ENCODE peak calls at places on chromosomes 13 and 19, in four cellular contexts. B is tibial artery, E is cardiac muscle cell, P is thoracic aorta. M is an unnamed sample.

GRCh38 chr13:99022953-99023352 is 45.1 kb upstream of the DOCK9 start:
- DNase-seq in B (no peak), E (no peak), P (no peak), M (no peak)

GRCh38 chr13:34913040-34913439 is 29.0 kb upstream of the NBEA start:
- DNase-seq in B (no peak), E (peak), P (no peak), M (no peak)

GRCh38 chr19:5804516-5805464 is at the start of gene NRTN:
- DNase-seq in B (no peak), E (peak), P (no peak), M (no peak)

GRCh38 chr13:75050419-75051066 is 431.4 kb downstream of the TBC1D4 start:
- DNase-seq in B (no peak), E (no peak), P (no peak), M (no peak)

GRCh38 chr13:39282400-39282972 is 244.2 kb downstream of the NHLRC3 start:
- DNase-seq in B (no peak), E (no peak), P (no peak), M (no peak)

GRCh38 chr13:24684600-24684998 is 4.4 kb downstream of the ATP12A start:
- DNase-seq in B (no peak), E (no peak), P (no peak), M (no peak)

GRCh38 chr13:21625366-21625765 is 21.4 kb upstream of the MICU2 start:
- DNase-seq in B (no peak), E (no peak), P (no peak), M (no peak)

GRCh38 chr19:38441660-38442348 is 8.3 kb downstream of the RYR1 start:
- DNase-seq in B (no peak), E (peak), P (no peak), M (no peak)

GRCh38 chr13:50474094-50474654 is 369.3 kb downstream of the DLEU7 start:
- DNase-seq in B (no peak), E (no peak), P (no peak), M (no peak)

GRCh38 chr13:80740076-80740475 is 399.1 kb upstream of the SPRY2 start:
- DNase-seq in B (no peak), E (no peak), P (no peak), M (no peak)

GRCh38 chr19:45280471-45280961 is 29.4 kb downstream of the MARK4 start:
- DNase-seq in B (no peak), E (no peak), P (no peak), M (no peak)

GRCh38 chr13:95793018-95793555 is 116.1 kb downstream of the DNAJC3 start:
- DNase-seq in B (no peak), E (no peak), P (no peak), M (no peak)

GRCh38 chr13:98665638-98665995 is 86.9 kb downstream of the SLC15A1 start:
- DNase-seq in B (no peak), E (no peak), P (no peak), M (no peak)

GRCh38 chr13:26168276-26168814 is 53.8 kb downstream of the RNF6 start:
- DNase-seq in B (no peak), E (no peak), P (no peak), M (no peak)

GRCh38 chr13:36030670-36031331 is 100.4 kb downstream of the DCLK1 start:
- DNase-seq in B (no peak), E (no peak), P (no peak), M (no peak)

GRCh38 chr13:43830481-43830873 is 43.7 kb upstream of the ENOX1 start:
- DNase-seq in B (no peak), E (no peak), P (no peak), M (no peak)

GRCh38 chr19:10112895-10113591 is 1.6 kb downstream of the P2RY11 start:
- DNase-seq in B (no peak), E (peak), P (no peak), M (no peak)

GRCh38 chr13:54928071-54928470 is 1899.5 kb downstream of the OLFM4 start:
- DNase-seq in B (no peak), E (no peak), P (no peak), M (no peak)

GRCh38 chr13:51737609-51738008 is 66.4 kb downstream of the DHRS12 start:
- DNase-seq in B (no peak), E (no peak), P (no peak), M (no peak)

GRCh38 chr13:72728290-72728605 is 525 bp downstream of the BORA start:
- DNase-seq in B (no peak), E (no peak), P (no peak), M (no peak)

GRCh38 chr13:32140109-32140508 is 108.5 kb downstream of the FRY start:
- DNase-seq in B (no peak), E (no peak), P (no peak), M (no peak)

GRCh38 chr13:108964601-108965000 is 335.2 kb downstream of the MYO16 start:
- DNase-seq in B (no peak), E (no peak), P (no peak), M (no peak)

GRCh38 chr19:4390017-4390861 is 10.1 kb downstream of the SH3GL1 start:
- DNase-seq in B (peak), E (peak), P (no peak), M (no peak)

GRCh38 chr13:72458701-72459100 is 268.7 kb downstream of the MZT1 start:
- DNase-seq in B (no peak), E (peak), P (no peak), M (no peak)

GRCh38 chr19:29598496-29598895 is 7.6 kb upstream of the POP4 start:
- DNase-seq in B (peak), E (no peak), P (no peak), M (no peak)

GRCh38 chr19:4754248-4754647 is 30.6 kb upstream of the DPP9 start:
- DNase-seq in B (no peak), E (no peak), P (no peak), M (no peak)

GRCh38 chr19:31572671-31573298 is 223.5 kb upstream of the TSHZ3 start:
- DNase-seq in B (peak), E (no peak), P (no peak), M (peak)

GRCh38 chr13:94708031-94708571 is 4.2 kb downstream of the SOX21 start:
- DNase-seq in B (no peak), E (no peak), P (no peak), M (no peak)

GRCh38 chr19:39542198-39542597 is 2.2 kb upstream of the EID2 start:
- DNase-seq in B (no peak), E (no peak), P (no peak), M (no peak)

GRCh38 chr19:17339088-17339741 is 1.9 kb downstream of the GTPBP3 start:
- DNase-seq in B (no peak), E (no peak), P (no peak), M (no peak)

GRCh38 chr19:54506079-54506478 is 3.4 kb downstream of the LAIR2 start:
- DNase-seq in B (no peak), E (no peak), P (no peak), M (no peak)

GRCh38 chr13:25570185-25570584 is 198.4 kb downstream of the ATP8A2 start:
- DNase-seq in B (no peak), E (no peak), P (no peak), M (no peak)

GRCh38 chr19:38993271-38993670 is 17.7 kb upstream of the FBXO17 start:
- DNase-seq in B (no peak), E (no peak), P (no peak), M (no peak)

GRCh38 chr19:18418034-18418724 is 1.0 kb upstream of the SSBP4 start:
- DNase-seq in B (peak), E (no peak), P (no peak), M (peak)

GRCh38 chr13:23876265-23876664 is 12.9 kb downstream of the MIPEP start:
- DNase-seq in B (no peak), E (no peak), P (no peak), M (no peak)

GRCh38 chr19:16315825-16316505 is 8.7 kb upstream of the KLF2 start:
- DNase-seq in B (peak), E (peak), P (no peak), M (peak)

GRCh38 chr19:10544242-10544752 is 593 bp downstream of the ATG4D start:
- DNase-seq in B (no peak), E (no peak), P (no peak), M (no peak)

GRCh38 chr19:56304243-56304642 is 10.4 kb downstream of the ZSCAN5A start:
- DNase-seq in B (no peak), E (no peak), P (no peak), M (no peak)

GRCh38 chr13:98490866-98491265 is 86.0 kb downstream of the STK24 start:
- DNase-seq in B (no peak), E (no peak), P (no peak), M (no peak)

GRCh38 chr13:40477623-40478608 is 188.5 kb downstream of the FOXO1 start:
- DNase-seq in B (peak), E (peak), P (no peak), M (peak)
- H3K27ac ChIP-seq in B (peak), E (peak), P (peak), M (peak)

GRCh38 chr19:46346821-46347571 is at the start of gene PPP5C:
- DNase-seq in B (peak), E (peak), P (peak), M (peak)
- H3K27ac ChIP-seq in B (peak), E (peak), P (peak), M (peak)

DNA sequence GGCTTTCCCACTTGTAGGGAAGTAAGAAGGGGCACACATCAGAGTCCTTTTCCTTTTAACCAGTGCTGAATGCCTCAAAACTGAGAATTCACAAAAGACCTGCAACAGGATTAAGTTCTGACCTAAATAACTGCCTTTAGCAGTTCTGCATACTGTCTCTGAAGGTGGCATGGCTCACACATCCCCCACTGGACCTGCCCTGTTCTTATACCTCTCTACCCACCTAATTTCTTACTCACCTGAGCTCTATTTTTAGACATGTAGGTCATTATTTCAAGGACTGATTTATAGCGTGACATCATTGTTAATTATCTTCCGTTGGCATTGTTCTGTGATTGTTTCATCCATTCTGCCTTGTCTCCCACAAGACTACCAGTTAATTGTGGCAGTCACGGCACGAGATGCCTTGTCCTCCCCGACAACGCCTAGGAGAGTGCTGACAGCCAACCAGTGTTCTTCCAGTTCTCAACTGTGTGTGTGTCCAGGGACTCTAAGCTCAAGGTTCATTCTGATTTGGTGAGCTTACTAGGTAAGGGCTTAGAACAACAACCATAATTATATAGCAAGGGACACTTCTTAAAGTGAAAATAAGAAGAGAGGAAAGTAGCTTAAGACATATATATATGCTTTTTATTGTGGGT is 27.2 kb upstream of the UBL3 start:
- DNase-seq in B (no peak), E (peak), P (no peak), M (no peak)
- H3K27ac ChIP-seq in B (no peak), E (no peak), P (no peak), M (no peak)

GRCh38 chr19:1175020-1175419 is 952 bp upstream of the SBNO2 start:
- DNase-seq in B (no peak), E (no peak), P (no peak), M (peak)

GRCh38 chr19:1181606-1182005 is 7.5 kb upstream of the SBNO2 start:
- DNase-seq in B (no peak), E (no peak), P (no peak), M (no peak)

GRCh38 chr19:1173160-1173844 is 766 bp downstream of the SBNO2 start:
- DNase-seq in B (peak), E (no peak), P (no peak), M (peak)

GRCh38 chr19:1173845-1174809 is at the start of gene SBNO2:
- DNase-seq in B (peak), E (peak), P (peak), M (peak)

GRCh38 chr19:1177322-1178114 is 3.5 kb upstream of the SBNO2 start:
- DNase-seq in B (peak), E (no peak), P (no peak), M (peak)
- H3K27ac ChIP-seq in B (peak), E (no peak), P (peak), M (peak)

DNA sequence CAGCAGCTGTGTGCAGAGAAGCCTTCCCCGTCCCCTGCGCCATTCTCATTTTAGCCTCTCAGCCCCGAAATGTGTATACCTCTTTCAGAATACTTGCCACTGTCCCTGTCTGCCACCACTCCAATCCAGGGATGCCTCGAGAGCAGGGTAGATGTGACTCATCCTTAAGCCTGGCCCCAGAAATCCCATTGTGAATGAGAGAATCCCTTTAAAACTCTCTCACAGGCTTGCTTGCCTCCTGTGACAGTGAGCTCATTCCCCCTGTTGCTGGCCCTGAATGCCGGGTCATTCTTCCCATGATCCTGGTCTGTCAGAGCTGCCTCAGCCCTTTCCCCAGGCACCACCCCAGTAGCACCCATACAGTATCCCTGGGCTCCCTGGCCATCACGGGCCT is 9.6 kb downstream of the AP2A1 start:
- DNase-seq in B (no peak), E (no peak), P (no peak), M (no peak)
- H3K27ac ChIP-seq in B (no peak), E (no peak), P (no peak), M (no peak)

GRCh38 chr13:85408415-85408814 is 390.8 kb downstream of the SLITRK6 start:
- DNase-seq in B (no peak), E (no peak), P (no peak), M (no peak)

GRCh38 chr13:85406269-85406975 is 392.8 kb downstream of the SLITRK6 start:
- DNase-seq in B (no peak), E (no peak), P (no peak), M (no peak)

GRCh38 chr13:85405316-85405897 is 393.8 kb downstream of the SLITRK6 start:
- DNase-seq in B (no peak), E (no peak), P (no peak), M (no peak)
- H3K27ac ChIP-seq in B (no peak), E (no peak), P (no peak), M (no peak)

GRCh38 chr13:44952671-44953070 is 36.6 kb downstream of the NUFIP1 start:
- DNase-seq in B (no peak), E (no peak), P (no peak), M (no peak)

GRCh38 chr13:44955421-44955820 is 33.9 kb downstream of the NUFIP1 start:
- DNase-seq in B (no peak), E (no peak), P (no peak), M (no peak)

GRCh38 chr13:44954210-44954609 is 35.1 kb downstream of the NUFIP1 start:
- DNase-seq in B (no peak), E (no peak), P (no peak), M (no peak)

DNA sequence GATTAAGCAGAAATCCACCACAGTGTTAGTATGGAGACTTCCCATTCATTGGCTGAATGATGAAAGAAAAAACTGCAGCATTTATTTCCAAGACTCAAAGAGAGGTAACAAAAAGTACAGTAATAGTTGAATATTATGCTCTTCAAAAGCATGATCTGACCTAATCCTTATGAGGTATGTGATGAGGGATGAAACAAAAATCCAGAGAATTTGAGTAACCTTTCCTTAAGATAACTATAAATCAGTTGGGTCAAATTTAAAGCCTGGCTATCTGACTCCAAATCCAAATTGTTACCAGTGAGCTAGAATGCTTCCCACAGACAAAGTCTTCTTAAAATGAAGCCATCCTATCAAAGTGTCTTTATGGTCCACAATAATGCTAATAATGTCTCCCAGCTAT is 38.1 kb downstream of the NUFIP1 start:
- DNase-seq in B (no peak), E (no peak), P (no peak), M (no peak)
- H3K27ac ChIP-seq in B (no peak), E (no peak), P (no peak), M (no peak)

DNA sequence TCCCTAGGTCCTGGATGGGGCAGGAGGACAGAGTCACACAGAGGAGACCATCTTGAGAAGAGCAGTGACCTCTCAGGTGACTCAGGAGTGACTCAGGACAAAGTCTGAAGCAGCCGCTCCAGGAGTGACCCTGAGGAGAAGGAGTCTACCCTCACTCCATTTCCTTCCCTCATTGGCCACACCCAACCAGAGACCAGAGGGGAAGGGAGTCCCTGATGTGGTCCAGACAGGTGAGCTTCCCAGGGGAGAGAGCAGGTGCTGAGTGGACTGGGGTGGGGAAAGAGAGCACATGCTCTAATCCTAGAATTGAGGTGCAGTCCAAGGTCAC is 75.5 kb upstream of the MEDAG start:
- DNase-seq in B (no peak), E (no peak), P (no peak), M (no peak)
- H3K27ac ChIP-seq in B (no peak), E (no peak), P (no peak), M (no peak)

DNA sequence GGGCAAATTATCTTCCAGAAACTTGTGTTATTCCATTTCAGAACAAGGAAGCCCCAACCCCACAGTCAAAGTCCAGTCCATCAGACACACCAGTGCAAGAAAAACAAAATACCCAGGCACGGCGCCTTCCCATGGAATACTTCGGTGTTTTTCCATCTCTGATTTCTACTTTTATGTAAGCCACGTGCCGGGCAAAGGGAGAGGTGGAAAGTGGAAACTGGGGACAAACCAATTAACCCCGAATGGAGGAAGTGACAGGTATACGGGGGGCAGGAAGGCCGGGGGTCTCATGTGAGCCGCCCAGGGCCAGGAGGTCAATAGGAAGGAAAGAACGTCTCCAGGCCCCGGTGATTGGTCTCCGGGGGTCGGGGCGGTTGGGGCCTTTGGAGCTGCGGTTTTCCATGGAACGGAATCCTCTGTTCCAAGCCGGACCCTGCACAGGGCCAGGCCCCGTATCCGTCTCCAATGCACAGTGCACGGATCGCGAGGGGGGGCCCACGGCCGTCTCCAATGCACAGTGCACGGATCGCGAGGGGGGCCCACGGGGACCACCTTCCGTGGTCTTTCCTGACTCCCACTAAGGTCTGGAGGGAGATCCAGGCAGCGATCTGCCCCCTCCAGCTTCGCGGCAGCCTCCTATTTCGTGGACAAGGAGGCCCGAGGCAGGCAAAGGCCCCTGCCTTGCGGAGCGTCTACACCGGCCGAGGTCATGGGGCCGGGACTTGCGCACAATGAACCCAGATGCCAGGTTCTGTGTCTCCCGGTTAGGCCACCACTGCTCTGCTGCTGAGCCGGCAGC is 79.7 kb downstream of the GADD45B start:
- DNase-seq in B (peak), E (no peak), P (no peak), M (no peak)
- H3K27ac ChIP-seq in B (peak), E (peak), P (peak), M (peak)

M was measured in coronary artery.